ENCODE peak calls at places on chromosomes 5 and 9, in six cellular contexts. W is AG20443; R is activated CD4-positive, CD25-positive, alpha-beta regulatory T cell; H is brain microvascular endothelial cell; V is neural progenitor cell; I is AG08396. M is an unnamed sample.

GRCh38 chr5:150734579-150735384 is 24.0 kb downstream of the DCTN4 start:
- DNase-seq in W (no peak), R (no peak), H (no peak), V (no peak), I (no peak), M (no peak)

GRCh38 chr5:157575096-157575872 is at the start of gene ADAM19:
- DNase-seq in W (peak), R (peak), H (no peak), V (peak), I (peak), M (peak)

GRCh38 chr9:89911721-89912604 is 307.2 kb downstream of the GADD45G start:
- DNase-seq in W (peak), R (no peak), H (no peak), V (no peak), I (peak), M (no peak)

GRCh38 chr5:33601881-33602280 is 161.1 kb downstream of the TARS1 start:
- DNase-seq in W (no peak), R (no peak), H (no peak), V (peak), I (no peak), M (no peak)

GRCh38 chr9:88733651-88734470 is 198.9 kb downstream of the NXNL2 start:
- DNase-seq in W (peak), R (no peak), H (peak), V (no peak), I (no peak), M (no peak)

GRCh38 chr5:37043693-37044092 is 167.1 kb downstream of the NIPBL start:
- DNase-seq in W (no peak), R (no peak), H (no peak), V (no peak), I (no peak), M (peak)

GRCh38 chr9:76049341-76049740 is 158.9 kb downstream of the PCSK5 start:
- DNase-seq in W (no peak), R (no peak), H (no peak), V (no peak), I (no peak), M (no peak)

GRCh38 chr5:174644918-174645317 is 79.5 kb upstream of the MSX2 start:
- DNase-seq in W (no peak), R (no peak), H (no peak), V (no peak), I (no peak), M (no peak)

GRCh38 chr5:97538916-97539315 is 355.9 kb upstream of the RIOK2 start:
- DNase-seq in W (no peak), R (no peak), H (no peak), V (peak), I (no peak), M (no peak)

GRCh38 chr5:72387985-72388384 is 67.8 kb downstream of the PTCD2 start:
- DNase-seq in W (peak), R (no peak), H (peak), V (no peak), I (peak), M (no peak)

GRCh38 chr9:68648164-68648563 is 56.9 kb upstream of the PIP5K1B start:
- DNase-seq in W (no peak), R (no peak), H (no peak), V (no peak), I (no peak), M (no peak)

GRCh38 chr9:113026200-113026599 is 14.2 kb upstream of the ZNF883 start:
- DNase-seq in W (no peak), R (no peak), H (no peak), V (no peak), I (peak), M (no peak)

GRCh38 chr5:36722913-36723312 is 116.5 kb downstream of the SLC1A3 start:
- DNase-seq in W (no peak), R (no peak), H (peak), V (no peak), I (no peak), M (no peak)

GRCh38 chr5:179285236-179285635 is 60.0 kb downstream of the ADAMTS2 start:
- DNase-seq in W (no peak), R (no peak), H (no peak), V (no peak), I (peak), M (no peak)

GRCh38 chr5:172052454-172053236 is 46.2 kb upstream of the FBXW11 start:
- DNase-seq in W (peak), R (no peak), H (peak), V (peak), I (peak), M (no peak)

GRCh38 chr5:169272731-169273401 is 28.1 kb downstream of the SLIT3 start:
- DNase-seq in W (no peak), R (no peak), H (no peak), V (peak), I (no peak), M (no peak)

GRCh38 chr5:91514408-91514807 is 131.3 kb upstream of the ARRDC3 start:
- DNase-seq in W (no peak), R (no peak), H (no peak), V (peak), I (no peak), M (no peak)

GRCh38 chr5:131814990-131815389 is 18.2 kb upstream of the FNIP1 start:
- DNase-seq in W (peak), R (no peak), H (peak), V (no peak), I (peak), M (no peak)

GRCh38 chr5:136155769-136156168 is 23.1 kb downstream of the SMAD5 start:
- DNase-seq in W (no peak), R (no peak), H (peak), V (no peak), I (no peak), M (no peak)

GRCh38 chr5:178207183-178207916 is 3.0 kb downstream of the HNRNPAB start:
- DNase-seq in W (no peak), R (no peak), H (peak), V (no peak), I (no peak), M (no peak)

GRCh38 chr5:17223375-17224185 is 6.1 kb downstream of the BASP1 start:
- DNase-seq in W (no peak), R (no peak), H (no peak), V (peak), I (no peak), M (no peak)

GRCh38 chr5:140988036-140988997 is 22.0 kb downstream of the PCDHAC2 start:
- DNase-seq in W (no peak), R (no peak), H (no peak), V (no peak), I (no peak), M (no peak)

GRCh38 chr5:172773481-172774469 is 2.8 kb upstream of the DUSP1 start:
- DNase-seq in W (no peak), R (no peak), H (peak), V (peak), I (no peak), M (peak)

GRCh38 chr5:179313849-179314521 is 31.3 kb downstream of the ADAMTS2 start:
- DNase-seq in W (peak), R (no peak), H (no peak), V (no peak), I (peak), M (peak)

GRCh38 chr9:76891279-76891678 is 14.6 kb downstream of the PRUNE2 start:
- DNase-seq in W (no peak), R (no peak), H (no peak), V (no peak), I (no peak), M (no peak)

GRCh38 chr9:14353222-14354056 is 39.5 kb upstream of the NFIB start:
- DNase-seq in W (peak), R (peak), H (peak), V (peak), I (peak), M (peak)

GRCh38 chr5:61486476-61486875 is 154.4 kb downstream of the ZSWIM6 start:
- DNase-seq in W (no peak), R (no peak), H (no peak), V (no peak), I (no peak), M (no peak)

GRCh38 chr9:130731355-130731754 is 37.8 kb downstream of the EXOSC2 start:
- DNase-seq in W (no peak), R (no peak), H (no peak), V (no peak), I (no peak), M (no peak)

GRCh38 chr5:167639761-167640160 is 651.7 kb upstream of the WWC1 start:
- DNase-seq in W (no peak), R (no peak), H (peak), V (no peak), I (no peak), M (no peak)

GRCh38 chr9:97109194-97109811 is 70.4 kb upstream of the CTSV start:
- DNase-seq in W (peak), R (no peak), H (peak), V (peak), I (peak), M (peak)

GRCh38 chr9:33868430-33869000 is 51.6 kb downstream of the UBE2R2 start:
- DNase-seq in W (peak), R (no peak), H (peak), V (no peak), I (no peak), M (no peak)

GRCh38 chr9:127506117-127506813 is 55.0 kb downstream of the LRSAM1 start:
- DNase-seq in W (no peak), R (no peak), H (no peak), V (no peak), I (no peak), M (no peak)

GRCh38 chr5:139700711-139701693 is 52.9 kb downstream of the CXXC5 start:
- DNase-seq in W (no peak), R (no peak), H (no peak), V (peak), I (no peak), M (no peak)

GRCh38 chr5:175466700-175467318 is 11.6 kb upstream of the SFXN1 start:
- DNase-seq in W (peak), R (no peak), H (no peak), V (no peak), I (no peak), M (no peak)